ENCODE peak calls at places on chromosomes 4 and X, in seven cellular contexts. One of them, this sample, is unnamed.

GRCh38 chrX:11533211-11533651 is 132.5 kb downstream of the ARHGAP6 start:
- DNase-seq in NCI-H2171: peak; percentile 26
- DNase-seq in stimulated activated CD4-positive, alpha-beta T cell treated with anti-CD3 and anti-CD28 coated beads, Interleukin-1b, Interleukin-23, amount 100 ng/mL, for 24 hours: no peak
- DNase-seq in suprapubic skin: no peak
- DNase-seq in A549: peak; percentile 22
- DNase-seq in AG20443: peak; percentile 41
- DNase-seq in fibroblast of mammary gland: peak; percentile 88
- DNase-seq in this sample: no peak

GRCh38 chrX:56813318-56813837 is 84.3 kb downstream of the NBDY start:
- DNase-seq in NCI-H2171: no peak
- DNase-seq in stimulated activated CD4-positive, alpha-beta T cell treated with anti-CD3 and anti-CD28 coated beads, Interleukin-1b, Interleukin-23, amount 100 ng/mL, for 24 hours: no peak
- DNase-seq in suprapubic skin: no peak
- DNase-seq in A549: no peak
- DNase-seq in AG20443: peak; percentile 67
- DNase-seq in fibroblast of mammary gland: peak; percentile 67
- DNase-seq in this sample: peak; percentile 80

GRCh38 chrX:38927592-38927991 is 126.3 kb downstream of the MID1IP1 start:
- DNase-seq in NCI-H2171: no peak
- DNase-seq in stimulated activated CD4-positive, alpha-beta T cell treated with anti-CD3 and anti-CD28 coated beads, Interleukin-1b, Interleukin-23, amount 100 ng/mL, for 24 hours: no peak
- DNase-seq in suprapubic skin: no peak
- DNase-seq in A549: no peak
- DNase-seq in AG20443: no peak
- DNase-seq in fibroblast of mammary gland: no peak
- DNase-seq in this sample: no peak

GRCh38 chr4:124851741-124852140 is 139.2 kb upstream of the ANKRD50 start:
- DNase-seq in NCI-H2171: no peak
- DNase-seq in stimulated activated CD4-positive, alpha-beta T cell treated with anti-CD3 and anti-CD28 coated beads, Interleukin-1b, Interleukin-23, amount 100 ng/mL, for 24 hours: no peak
- DNase-seq in suprapubic skin: no peak
- DNase-seq in A549: no peak
- DNase-seq in AG20443: no peak
- DNase-seq in fibroblast of mammary gland: no peak
- DNase-seq in this sample: no peak

GRCh38 chr4:4602468-4602867 is 60.6 kb upstream of the STX18 start:
- DNase-seq in NCI-H2171: no peak
- DNase-seq in stimulated activated CD4-positive, alpha-beta T cell treated with anti-CD3 and anti-CD28 coated beads, Interleukin-1b, Interleukin-23, amount 100 ng/mL, for 24 hours: no peak
- DNase-seq in suprapubic skin: no peak
- DNase-seq in A549: no peak
- DNase-seq in AG20443: no peak
- DNase-seq in fibroblast of mammary gland: no peak
- DNase-seq in this sample: no peak

GRCh38 chrX:118644378-118644777 is 83.0 kb upstream of the IL13RA1 start:
- DNase-seq in NCI-H2171: no peak
- DNase-seq in stimulated activated CD4-positive, alpha-beta T cell treated with anti-CD3 and anti-CD28 coated beads, Interleukin-1b, Interleukin-23, amount 100 ng/mL, for 24 hours: no peak
- DNase-seq in suprapubic skin: no peak
- DNase-seq in A549: peak; percentile 46
- DNase-seq in AG20443: peak; percentile 24
- DNase-seq in fibroblast of mammary gland: peak; percentile 44
- DNase-seq in this sample: no peak

GRCh38 chr4:184118516-184118915 is 99.2 kb downstream of the ENPP6 start:
- DNase-seq in NCI-H2171: no peak
- DNase-seq in stimulated activated CD4-positive, alpha-beta T cell treated with anti-CD3 and anti-CD28 coated beads, Interleukin-1b, Interleukin-23, amount 100 ng/mL, for 24 hours: no peak
- DNase-seq in suprapubic skin: no peak
- DNase-seq in A549: no peak
- DNase-seq in AG20443: peak; percentile 2
- DNase-seq in fibroblast of mammary gland: no peak
- DNase-seq in this sample: no peak

GRCh38 chr4:88027611-88028608 is 20.5 kb downstream of the PKD2 start:
- DNase-seq in NCI-H2171: no peak
- DNase-seq in stimulated activated CD4-positive, alpha-beta T cell treated with anti-CD3 and anti-CD28 coated beads, Interleukin-1b, Interleukin-23, amount 100 ng/mL, for 24 hours: no peak
- DNase-seq in suprapubic skin: no peak
- DNase-seq in A549: no peak
- DNase-seq in AG20443: peak; percentile 82
- DNase-seq in fibroblast of mammary gland: peak; percentile 91
- DNase-seq in this sample: no peak

GRCh38 chrX:45851434-45851991 is 650.8 kb upstream of the DIPK2B start:
- DNase-seq in NCI-H2171: no peak
- DNase-seq in stimulated activated CD4-positive, alpha-beta T cell treated with anti-CD3 and anti-CD28 coated beads, Interleukin-1b, Interleukin-23, amount 100 ng/mL, for 24 hours: peak; percentile 49
- DNase-seq in suprapubic skin: no peak
- DNase-seq in A549: peak; percentile 50
- DNase-seq in AG20443: peak; percentile 44
- DNase-seq in fibroblast of mammary gland: no peak
- DNase-seq in this sample: peak; percentile 57

GRCh38 chr4:183142566-183143545 is 43.8 kb downstream of the WWC2 start:
- DNase-seq in NCI-H2171: no peak
- DNase-seq in stimulated activated CD4-positive, alpha-beta T cell treated with anti-CD3 and anti-CD28 coated beads, Interleukin-1b, Interleukin-23, amount 100 ng/mL, for 24 hours: no peak
- DNase-seq in suprapubic skin: no peak
- DNase-seq in A549: no peak
- DNase-seq in AG20443: peak; percentile 57
- DNase-seq in fibroblast of mammary gland: peak; percentile 90
- DNase-seq in this sample: peak; percentile 77

GRCh38 chr4:65893957-65894755 is 223.9 kb upstream of the EPHA5 start:
- DNase-seq in NCI-H2171: no peak
- DNase-seq in stimulated activated CD4-positive, alpha-beta T cell treated with anti-CD3 and anti-CD28 coated beads, Interleukin-1b, Interleukin-23, amount 100 ng/mL, for 24 hours: no peak
- DNase-seq in suprapubic skin: no peak
- DNase-seq in A549: no peak
- DNase-seq in AG20443: no peak
- DNase-seq in fibroblast of mammary gland: peak; percentile 16
- DNase-seq in this sample: no peak

GRCh38 chr4:61373901-61374611 is 173.9 kb downstream of the ADGRL3 start:
- DNase-seq in NCI-H2171: no peak
- DNase-seq in stimulated activated CD4-positive, alpha-beta T cell treated with anti-CD3 and anti-CD28 coated beads, Interleukin-1b, Interleukin-23, amount 100 ng/mL, for 24 hours: no peak
- DNase-seq in suprapubic skin: no peak
- DNase-seq in A549: peak; percentile 1
- DNase-seq in AG20443: peak; percentile 3
- DNase-seq in fibroblast of mammary gland: peak; percentile 31
- DNase-seq in this sample: no peak

GRCh38 chr4:26075588-26075987 is 161.6 kb downstream of the SMIM20 start:
- DNase-seq in NCI-H2171: no peak
- DNase-seq in stimulated activated CD4-positive, alpha-beta T cell treated with anti-CD3 and anti-CD28 coated beads, Interleukin-1b, Interleukin-23, amount 100 ng/mL, for 24 hours: no peak
- DNase-seq in suprapubic skin: no peak
- DNase-seq in A549: no peak
- DNase-seq in AG20443: no peak
- DNase-seq in fibroblast of mammary gland: peak; percentile 49
- DNase-seq in this sample: no peak

GRCh38 chrX:105331244-105331643 is 110.8 kb upstream of the TEX13A start:
- DNase-seq in NCI-H2171: no peak
- DNase-seq in stimulated activated CD4-positive, alpha-beta T cell treated with anti-CD3 and anti-CD28 coated beads, Interleukin-1b, Interleukin-23, amount 100 ng/mL, for 24 hours: no peak
- DNase-seq in suprapubic skin: no peak
- DNase-seq in A549: no peak
- DNase-seq in AG20443: no peak
- DNase-seq in fibroblast of mammary gland: peak; percentile 75
- DNase-seq in this sample: no peak

GRCh38 chr4:107278791-107279481 is 242.8 kb upstream of the DKK2 start:
- DNase-seq in NCI-H2171: no peak
- DNase-seq in stimulated activated CD4-positive, alpha-beta T cell treated with anti-CD3 and anti-CD28 coated beads, Interleukin-1b, Interleukin-23, amount 100 ng/mL, for 24 hours: no peak
- DNase-seq in suprapubic skin: no peak
- DNase-seq in A549: no peak
- DNase-seq in AG20443: no peak
- DNase-seq in fibroblast of mammary gland: peak; percentile 40
- DNase-seq in this sample: no peak

This sample was measured in RWPE2.